ENCODE peak calls at places on chromosomes 11 and 22, in four cellular contexts. One of them, this sample, is unnamed.

GRCh38 chr11:20042717-20043392 is 117.4 kb downstream of the DBX1 start:
- DNase-seq in AG09309: no peak
- DNase-seq in right cardiac atrium: no peak
- DNase-seq in activated CD4-positive, alpha-beta T cell treated with anti-CD3 and anti-CD28 coated beads, Interleukin-2, amount 10 ng/mL, durations not matched to agents 7 days and 5 days: no peak
- DNase-seq in this sample: no peak

GRCh38 chr11:126354631-126355323 is 709 bp upstream of the ST3GAL4 start:
- DNase-seq in activated CD4-positive, alpha-beta T cell treated with anti-CD3 and anti-CD28 coated beads, Interleukin-2, amount 10 ng/mL, durations not matched to agents 7 days and 5 days: no peak
- DNase-seq in right cardiac atrium: no peak
- DNase-seq in AG09309: no peak
- DNase-seq in this sample: no peak

GRCh38 chr22:23692598-23693291 is 1.9 kb downstream of the RGL4 start:
- DNase-seq in activated CD4-positive, alpha-beta T cell treated with anti-CD3 and anti-CD28 coated beads, Interleukin-2, amount 10 ng/mL, durations not matched to agents 7 days and 5 days: no peak
- DNase-seq in AG09309: no peak
- DNase-seq in right cardiac atrium: no peak
- DNase-seq in this sample: no peak

GRCh38 chr11:67468509-67468834 is 579 bp downstream of the TMEM134 start:
- DNase-seq in activated CD4-positive, alpha-beta T cell treated with anti-CD3 and anti-CD28 coated beads, Interleukin-2, amount 10 ng/mL, durations not matched to agents 7 days and 5 days: no peak
- DNase-seq in right cardiac atrium: no peak
- DNase-seq in AG09309: no peak
- DNase-seq in this sample: no peak

GRCh38 chr11:35163209-35163608 is 24.2 kb downstream of the CD44 start:
- DNase-seq in activated CD4-positive, alpha-beta T cell treated with anti-CD3 and anti-CD28 coated beads, Interleukin-2, amount 10 ng/mL, durations not matched to agents 7 days and 5 days: no peak
- DNase-seq in AG09309: no peak
- DNase-seq in right cardiac atrium: no peak
- DNase-seq in this sample: no peak

GRCh38 chr11:64597671-64598101 is 6.7 kb downstream of the SLC22A12 start:
- DNase-seq in activated CD4-positive, alpha-beta T cell treated with anti-CD3 and anti-CD28 coated beads, Interleukin-2, amount 10 ng/mL, durations not matched to agents 7 days and 5 days: no peak
- DNase-seq in right cardiac atrium: no peak
- DNase-seq in AG09309: no peak
- DNase-seq in this sample: no peak

GRCh38 chr22:35539487-35539886 is 1.1 kb upstream of the RASD2 start:
- DNase-seq in right cardiac atrium: no peak
- DNase-seq in activated CD4-positive, alpha-beta T cell treated with anti-CD3 and anti-CD28 coated beads, Interleukin-2, amount 10 ng/mL, durations not matched to agents 7 days and 5 days: no peak
- DNase-seq in AG09309: no peak
- DNase-seq in this sample: no peak

GRCh38 chr11:67538823-67539505 is 15.7 kb upstream of the CABP2 start:
- DNase-seq in activated CD4-positive, alpha-beta T cell treated with anti-CD3 and anti-CD28 coated beads, Interleukin-2, amount 10 ng/mL, durations not matched to agents 7 days and 5 days: no peak
- DNase-seq in right cardiac atrium: no peak
- DNase-seq in AG09309: no peak
- DNase-seq in this sample: no peak

GRCh38 chr22:41915035-41915782 is at the start of gene SHISA8:
- DNase-seq in right cardiac atrium: peak; percentile 50
- DNase-seq in activated CD4-positive, alpha-beta T cell treated with anti-CD3 and anti-CD28 coated beads, Interleukin-2, amount 10 ng/mL, durations not matched to agents 7 days and 5 days: peak; percentile 57
- DNase-seq in AG09309: no peak
- DNase-seq in this sample: peak; percentile 18

GRCh38 chr22:24727218-24727851 is 47.2 kb downstream of the PIWIL3 start:
- DNase-seq in right cardiac atrium: no peak
- DNase-seq in activated CD4-positive, alpha-beta T cell treated with anti-CD3 and anti-CD28 coated beads, Interleukin-2, amount 10 ng/mL, durations not matched to agents 7 days and 5 days: no peak
- DNase-seq in AG09309: no peak
- DNase-seq in this sample: peak; percentile 58

GRCh38 chr11:17473071-17473744 is 3.4 kb downstream of the ABCC8 start:
- DNase-seq in AG09309: no peak
- DNase-seq in right cardiac atrium: no peak
- DNase-seq in activated CD4-positive, alpha-beta T cell treated with anti-CD3 and anti-CD28 coated beads, Interleukin-2, amount 10 ng/mL, durations not matched to agents 7 days and 5 days: no peak
- DNase-seq in this sample: no peak

GRCh38 chr11:33540946-33541915 is 159.4 kb downstream of the C11orf91 start:
- DNase-seq in AG09309: no peak
- DNase-seq in right cardiac atrium: no peak
- DNase-seq in activated CD4-positive, alpha-beta T cell treated with anti-CD3 and anti-CD28 coated beads, Interleukin-2, amount 10 ng/mL, durations not matched to agents 7 days and 5 days: no peak
- DNase-seq in this sample: no peak

GRCh38 chr11:103170865-103171264 is 61.6 kb downstream of the DYNC2H1 start:
- DNase-seq in AG09309: peak; percentile 55
- DNase-seq in right cardiac atrium: no peak
- DNase-seq in activated CD4-positive, alpha-beta T cell treated with anti-CD3 and anti-CD28 coated beads, Interleukin-2, amount 10 ng/mL, durations not matched to agents 7 days and 5 days: no peak
- DNase-seq in this sample: no peak

GRCh38 chr11:71324788-71325417 is 72.5 kb upstream of the SHANK2 start:
- DNase-seq in right cardiac atrium: no peak
- DNase-seq in activated CD4-positive, alpha-beta T cell treated with anti-CD3 and anti-CD28 coated beads, Interleukin-2, amount 10 ng/mL, durations not matched to agents 7 days and 5 days: no peak
- DNase-seq in AG09309: no peak
- DNase-seq in this sample: no peak

GRCh38 chr11:14881794-14882193 is 10.2 kb downstream of the CYP2R1 start:
- DNase-seq in AG09309: no peak
- DNase-seq in activated CD4-positive, alpha-beta T cell treated with anti-CD3 and anti-CD28 coated beads, Interleukin-2, amount 10 ng/mL, durations not matched to agents 7 days and 5 days: no peak
- DNase-seq in right cardiac atrium: no peak
- DNase-seq in this sample: no peak

GRCh38 chr11:119169272-119169719 is 771 bp downstream of the NLRX1 start:
- DNase-seq in activated CD4-positive, alpha-beta T cell treated with anti-CD3 and anti-CD28 coated beads, Interleukin-2, amount 10 ng/mL, durations not matched to agents 7 days and 5 days: peak; percentile 39
- DNase-seq in right cardiac atrium: no peak
- DNase-seq in AG09309: no peak
- DNase-seq in this sample: no peak

GRCh38 chr22:37233751-37234631 is 10.1 kb downstream of the RAC2 start:
- DNase-seq in right cardiac atrium: no peak
- DNase-seq in activated CD4-positive, alpha-beta T cell treated with anti-CD3 and anti-CD28 coated beads, Interleukin-2, amount 10 ng/mL, durations not matched to agents 7 days and 5 days: no peak
- DNase-seq in AG09309: no peak
- DNase-seq in this sample: no peak